ENCODE peak calls at places on chromosomes 5 and 9, in five cellular contexts. T is progenitor cell of endocrine pancreas, S is dorsolateral prefrontal cortex, P is fibroblast of lung, Z is tibial artery. U is an unnamed sample.

GRCh38 chr5:88236866-88237642 is 31.6 kb downstream of the TMEM161B start:
- DNase-seq in Z (no peak), P (peak; percentile 64), T (no peak), S (no peak), U (no peak)

GRCh38 chr9:122109035-122109813 is 16.1 kb upstream of the TTLL11 start:
- DNase-seq in Z (no peak), T (no peak), P (no peak), S (no peak), U (no peak)

GRCh38 chr9:115969096-115969495 is 184.5 kb upstream of the PAPPA start:
- DNase-seq in T (no peak), Z (no peak), S (no peak), P (peak; percentile 43), U (no peak)

GRCh38 chr5:98458004-98458403 is 315.5 kb upstream of the RGMB start:
- DNase-seq in Z (no peak), S (no peak), T (no peak), P (peak; percentile 84), U (no peak)

GRCh38 chr5:61277781-61278180 is 54.3 kb upstream of the ZSWIM6 start:
- DNase-seq in Z (no peak), S (no peak), P (peak; percentile 35), T (no peak), U (no peak)

GRCh38 chr5:96117863-96118651 is 156.4 kb upstream of the ELL2 start:
- DNase-seq in Z (no peak), P (peak; percentile 56), T (no peak), S (no peak), U (no peak)

GRCh38 chr5:78592735-78593386 is 55.7 kb downstream of the LHFPL2 start:
- DNase-seq in Z (no peak), T (no peak), S (no peak), P (no peak), U (no peak)

GRCh38 chr5:149125386-149125891 is 15.9 kb upstream of the ABLIM3 start:
- DNase-seq in Z (no peak), P (peak; percentile 26), S (no peak), T (no peak), U (peak; percentile 29)

GRCh38 chr5:137122075-137122474 is 377.1 kb downstream of the SPOCK1 start:
- DNase-seq in S (no peak), P (peak; percentile 58), T (no peak), Z (no peak), U (no peak)

GRCh38 chr5:77076961-77077820 is 9.9 kb downstream of the ZBED3 start:
- DNase-seq in P (peak; percentile 72), S (peak; percentile 58), Z (peak; percentile 43), T (peak; percentile 68), U (peak; percentile 85)

GRCh38 chr9:121271368-121272351 is 3.7 kb downstream of the GSN start:
- DNase-seq in P (peak; percentile 92), S (no peak), Z (peak; percentile 69), T (no peak), U (no peak)

GRCh38 chr5:121962347-121962670 is 534 bp downstream of the SRFBP1 start:
- DNase-seq in S (no peak), T (no peak), Z (no peak), P (no peak), U (no peak)

GRCh38 chr9:134065720-134066419 is 2.0 kb downstream of the BRD3 start:
- DNase-seq in P (peak; percentile 65), T (no peak), S (no peak), Z (peak; percentile 22), U (no peak)

GRCh38 chr5:24161559-24161958 is 483.2 kb downstream of the CDH10 start:
- DNase-seq in Z (no peak), S (no peak), P (no peak), T (no peak), U (no peak)

GRCh38 chr5:140694276-140694675 is 3.0 kb downstream of the HARS2 start:
- DNase-seq in S (no peak), T (no peak), P (no peak), Z (no peak), U (no peak)

GRCh38 chr9:113125636-113126035 is 25.2 kb upstream of the SLC31A2 start:
- DNase-seq in S (no peak), T (no peak), P (no peak), Z (no peak), U (no peak)

GRCh38 chr5:175752826-175753535 is 95.1 kb downstream of the HRH2 start:
- DNase-seq in P (no peak), Z (no peak), S (no peak), T (no peak), U (no peak)

GRCh38 chr9:123998970-123999621 is 12.5 kb upstream of the LHX2 start:
- DNase-seq in T (no peak), Z (no peak), S (no peak), P (no peak), U (peak; percentile 47)

GRCh38 chr9:14318934-14319513 is 5.1 kb upstream of the NFIB start:
- DNase-seq in S (no peak), P (no peak), Z (no peak), T (no peak), U (no peak)

GRCh38 chr9:86601697-86602096 is 247.5 kb upstream of the TUT7 start:
- DNase-seq in T (no peak), P (no peak), Z (no peak), S (no peak), U (no peak)

GRCh38 chr9:82012255-82012654 is 23.7 kb downstream of the SPATA31D1 start:
- DNase-seq in P (no peak), Z (no peak), S (no peak), T (no peak), U (no peak)

GRCh38 chr5:936149-937144 is 43.8 kb downstream of the TRIP13 start:
- DNase-seq in P (no peak), T (no peak), S (peak; percentile 26), Z (peak; percentile 6), U (no peak)

GRCh38 chr5:148951612-148952011 is 111.2 kb downstream of the SH3TC2 start:
- DNase-seq in Z (no peak), T (no peak), P (no peak), S (no peak), U (no peak)

DNA sequence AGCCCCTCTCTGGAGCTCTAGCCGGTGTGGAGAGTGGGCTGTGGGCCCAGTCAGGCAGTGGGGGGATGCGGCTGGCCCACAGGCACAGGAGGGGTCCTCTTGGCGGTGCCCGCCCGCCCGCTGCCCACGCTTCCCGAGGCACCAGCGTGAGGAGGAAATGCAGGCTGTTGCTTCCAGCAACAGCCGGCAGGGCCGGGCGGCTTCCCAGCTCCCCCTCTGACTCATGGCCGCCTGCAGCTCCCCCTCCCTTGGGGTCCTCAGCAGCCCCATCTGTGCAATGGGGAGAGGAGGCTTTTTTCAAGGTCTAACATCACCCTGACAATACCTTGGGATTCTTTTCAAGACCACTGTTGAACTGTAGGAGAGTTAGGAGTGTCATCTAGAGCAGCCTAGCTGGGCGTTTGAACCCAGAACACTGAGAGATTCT is 10.4 kb downstream of the CXXC5 start:
- DNase-seq in P (peak; percentile 75), S (no peak), Z (no peak), T (no peak), U (no peak)
- TF ChIP-seq CTCF in P (no peak), S (peak; percentile 10), Z (no peak), T (no peak), U (no peak)

GRCh38 chr9:108815156-108815555 is 40.6 kb downstream of the ACTL7B start:
- DNase-seq in P (no peak), T (no peak), Z (no peak), S (no peak), U (no peak)

GRCh38 chr9:108812388-108812787 is 43.4 kb downstream of the ACTL7B start:
- DNase-seq in T (no peak), Z (no peak), P (no peak), S (no peak), U (no peak)

GRCh38 chr9:108816037-108816436 is 39.7 kb downstream of the ACTL7B start:
- DNase-seq in Z (no peak), S (no peak), P (no peak), T (no peak), U (no peak)

GRCh38 chr9:108811944-108812343 is 43.8 kb downstream of the ACTL7B start:
- DNase-seq in S (no peak), Z (no peak), P (no peak), T (no peak), U (no peak)

GRCh38 chr9:108813951-108814601 is 41.7 kb downstream of the ACTL7B start:
- DNase-seq in P (peak; percentile 37), T (no peak), S (no peak), Z (no peak), U (no peak)
- TF ChIP-seq CTCF in P (peak; percentile 12), T (no peak), S (peak; percentile 68), Z (peak; percentile 16), U (no peak)

DNA sequence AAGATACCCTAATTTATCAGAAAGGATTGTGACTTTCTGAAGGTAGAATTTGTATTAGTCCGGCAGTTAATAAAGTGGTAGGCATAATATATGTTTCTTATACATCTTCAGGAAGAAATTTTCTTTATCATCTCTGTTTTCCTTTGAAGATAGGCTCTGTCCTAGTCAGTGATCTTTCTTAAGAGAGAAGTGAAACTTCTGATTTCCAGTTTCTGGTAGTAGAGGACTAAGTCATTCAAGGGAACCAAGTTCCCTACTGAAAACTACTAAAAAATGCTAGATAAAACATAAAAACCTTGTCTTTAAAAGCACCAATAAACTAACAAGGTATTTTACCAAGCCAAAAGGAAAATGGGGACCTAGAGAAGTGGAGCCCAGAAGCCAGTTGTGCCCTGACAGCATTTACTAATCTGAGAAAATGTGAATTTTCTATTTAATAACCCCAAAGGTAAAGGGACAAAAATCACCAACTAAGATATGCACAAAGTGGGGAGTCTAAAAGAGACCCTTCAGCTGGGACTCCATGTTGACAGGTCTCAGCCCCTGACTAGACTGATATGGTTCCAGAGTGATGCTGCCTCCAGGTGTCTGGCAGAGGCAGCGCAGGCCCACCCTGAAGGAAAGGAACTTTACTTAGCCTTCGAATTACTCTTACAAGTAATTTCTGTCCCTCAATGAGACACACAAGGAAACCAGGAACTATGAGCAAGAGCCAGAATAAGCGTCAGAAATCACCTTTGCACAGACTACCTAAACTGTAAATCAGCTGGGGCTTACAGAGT is 72.7 kb downstream of the FAM78A start:
- DNase-seq in S (no peak), T (no peak), P (no peak), Z (no peak), U (no peak)
- TF ChIP-seq CTCF in S (no peak), T (no peak), P (no peak), Z (no peak), U (no peak)

GRCh38 chr5:179870952-179871351 is 12.3 kb upstream of the MRNIP start:
- DNase-seq in Z (no peak), P (no peak), S (no peak), T (no peak), U (no peak)

GRCh38 chr5:179869101-179869500 is 10.5 kb upstream of the MRNIP start:
- DNase-seq in S (no peak), P (no peak), Z (no peak), T (no peak), U (no peak)

GRCh38 chr5:179869641-179870402 is 11.2 kb upstream of the MRNIP start:
- DNase-seq in T (no peak), P (no peak), Z (no peak), S (no peak), U (no peak)

GRCh38 chr5:179871506-179871905 is 12.9 kb upstream of the MRNIP start:
- DNase-seq in S (no peak), Z (no peak), P (no peak), T (no peak), U (no peak)

DNA sequence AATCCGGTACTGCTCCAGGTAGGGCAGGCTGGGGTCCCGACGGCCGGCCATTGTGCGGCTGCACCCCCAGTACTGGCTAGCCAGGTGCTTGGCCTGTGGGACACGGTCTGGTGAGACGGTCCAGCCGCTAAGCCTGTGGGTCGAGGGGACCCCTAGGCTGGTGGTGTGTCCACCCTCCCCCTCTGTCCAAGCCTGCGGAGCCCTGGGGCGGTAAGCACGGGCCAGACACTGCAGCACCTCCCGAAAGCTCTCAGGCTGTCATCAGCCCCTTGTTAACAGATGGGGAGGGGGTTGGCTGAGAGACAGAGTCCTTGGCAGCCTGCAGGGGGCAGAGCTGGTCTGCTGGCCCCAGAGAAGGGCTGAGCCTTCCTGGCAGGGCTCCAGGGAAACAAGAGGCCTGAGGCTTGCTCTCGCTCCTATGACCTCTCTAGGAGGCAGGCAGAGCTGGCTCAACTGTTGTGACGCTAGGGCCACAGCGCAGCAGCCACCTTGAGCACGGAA is 11.8 kb upstream of the MRNIP start:
- DNase-seq in Z (no peak), P (peak; percentile 11), S (peak; percentile 61), T (no peak), U (peak; percentile 53)
- TF ChIP-seq CTCF in Z (no peak), P (no peak), S (no peak), T (peak; percentile 44), U (peak; percentile 46)

U was measured in nephron progenitor cell.